ENCODE peak calls at places on chromosome 20, in six cellular contexts. U is cardiac muscle cell, G is AG04449, B is fibroblast of the aortic adventitia, F is HFF-Myc, N is heart right ventricle. C is an unnamed sample.

GRCh38 chr20:45823949-45824835 is 2.9 kb downstream of the TNNC2 start:
- DNase-seq in U (peak), G (no peak), B (peak), F (no peak), N (peak), C (peak)

GRCh38 chr20:41046716-41047115 is 18.1 kb downstream of the TOP1 start:
- DNase-seq in U (no peak), G (no peak), B (peak), F (no peak), N (no peak), C (peak)

GRCh38 chr20:22264917-22265316 is 319.5 kb downstream of the FOXA2 start:
- DNase-seq in U (no peak), G (no peak), B (no peak), F (no peak), N (no peak), C (no peak)

GRCh38 chr20:1505361-1505760 is 14.1 kb upstream of the SIRPB2 start:
- DNase-seq in U (no peak), G (no peak), B (peak), F (no peak), N (no peak), C (no peak)

GRCh38 chr20:4132956-4133355 is 117.6 kb upstream of the RNF24 start:
- DNase-seq in U (no peak), G (no peak), B (no peak), F (no peak), N (no peak), C (no peak)

GRCh38 chr20:58454460-58454859 is 60.7 kb downstream of the APCDD1L start:
- DNase-seq in U (no peak), G (no peak), B (no peak), F (no peak), N (no peak), C (no peak)

GRCh38 chr20:8116067-8116811 is 15.8 kb upstream of the PLCB1 start:
- DNase-seq in U (no peak), G (no peak), B (peak), F (no peak), N (no peak), C (peak)

GRCh38 chr20:49375170-49375569 is 97.3 kb upstream of the ZNFX1 start:
- DNase-seq in U (no peak), G (no peak), B (no peak), F (no peak), N (no peak), C (no peak)

GRCh38 chr20:17823382-17824144 is 123.8 kb downstream of the BANF2 start:
- DNase-seq in U (no peak), G (no peak), B (no peak), F (no peak), N (no peak), C (no peak)

GRCh38 chr20:43831496-43832065 is 83.1 kb upstream of the TOX2 start:
- DNase-seq in U (no peak), G (no peak), B (no peak), F (no peak), N (no peak), C (no peak)

GRCh38 chr20:44600301-44600700 is 17.9 kb downstream of the PKIG start:
- DNase-seq in U (no peak), G (no peak), B (no peak), F (no peak), N (no peak), C (no peak)

GRCh38 chr20:17525650-17526049 is 5.5 kb downstream of the BFSP1 start:
- DNase-seq in U (peak), G (no peak), B (no peak), F (no peak), N (no peak), C (peak)

GRCh38 chr20:43066061-43066575 is 123.6 kb downstream of the PTPRT start:
- DNase-seq in U (no peak), G (no peak), B (no peak), F (no peak), N (no peak), C (no peak)

GRCh38 chr20:23753589-23753988 is 2.9 kb upstream of the CST1 start:
- DNase-seq in U (no peak), G (no peak), B (no peak), F (no peak), N (no peak), C (no peak)

GRCh38 chr20:8601542-8601912 is 467.4 kb upstream of the PLCB4 start:
- DNase-seq in U (no peak), G (no peak), B (no peak), F (no peak), N (no peak), C (no peak)

GRCh38 chr20:10919549-10920140 is 245.8 kb upstream of the JAG1 start:
- DNase-seq in U (no peak), G (no peak), B (peak), F (no peak), N (peak), C (peak)

GRCh38 chr20:63968928-63969760 is 586 bp downstream of the ZNF512B start:
- DNase-seq in U (peak), G (no peak), B (no peak), F (no peak), N (peak), C (no peak)

GRCh38 chr20:12156252-12156651 is 238.6 kb downstream of the BTBD3 start:
- DNase-seq in U (no peak), G (no peak), B (no peak), F (no peak), N (no peak), C (no peak)

GRCh38 chr20:7742479-7742878 is 197.8 kb downstream of the HAO1 start:
- DNase-seq in U (no peak), G (no peak), B (peak), F (peak), N (no peak), C (peak)

GRCh38 chr20:44832724-44833123 is 22.4 kb upstream of the RIMS4 start:
- DNase-seq in U (no peak), G (no peak), B (peak), F (no peak), N (no peak), C (peak)

GRCh38 chr20:23603321-23603720 is 2.4 kb downstream of the CST9 start:
- DNase-seq in U (no peak), G (no peak), B (no peak), F (no peak), N (no peak), C (no peak)

GRCh38 chr20:18377896-18378481 is 88.8 kb downstream of the DZANK1 start:
- DNase-seq in U (no peak), G (no peak), B (no peak), F (no peak), N (no peak), C (no peak)

GRCh38 chr20:44761423-44761822 is 15.8 kb downstream of the KCNK15 start:
- DNase-seq in U (no peak), G (no peak), B (peak), F (no peak), N (no peak), C (no peak)

GRCh38 chr20:18504479-18505060 is 3.2 kb upstream of the SEC23B start:
- DNase-seq in U (no peak), G (no peak), B (peak), F (no peak), N (peak), C (peak)

GRCh38 chr20:419556-420168 is 11.6 kb downstream of the RBCK1 start:
- DNase-seq in U (no peak), G (no peak), B (no peak), F (no peak), N (no peak), C (no peak)

GRCh38 chr20:36122931-36123288 is 31.6 kb upstream of the EPB41L1 start:
- DNase-seq in U (no peak), G (no peak), B (no peak), F (no peak), N (no peak), C (no peak)

GRCh38 chr20:63317601-63318291 is 24.8 kb downstream of the COL20A1 start:
- DNase-seq in U (no peak), G (no peak), B (no peak), F (no peak), N (no peak), C (no peak)

GRCh38 chr20:137668-138131 is 4.7 kb upstream of the DEFB126 start:
- DNase-seq in U (no peak), G (no peak), B (no peak), F (no peak), N (no peak), C (peak)

GRCh38 chr20:22607695-22608094 is 23.3 kb upstream of the FOXA2 start:
- DNase-seq in U (no peak), G (no peak), B (no peak), F (no peak), N (no peak), C (no peak)

GRCh38 chr20:36116813-36117441 is 37.6 kb upstream of the EPB41L1 start:
- DNase-seq in U (no peak), G (peak), B (peak), F (no peak), N (no peak), C (peak)

GRCh38 chr20:10316582-10316981 is 98.0 kb downstream of the SNAP25 start:
- DNase-seq in U (no peak), G (no peak), B (no peak), F (no peak), N (no peak), C (no peak)

GRCh38 chr20:478949-479429 is 16.7 kb upstream of the TBC1D20 start:
- DNase-seq in U (peak), G (no peak), B (peak), F (peak), N (no peak), C (peak)

GRCh38 chr20:52312131-52312729 is 120.7 kb upstream of the ZFP64 start:
- DNase-seq in U (peak), G (peak), B (peak), F (peak), N (no peak), C (peak)

GRCh38 chr20:38426006-38426405 is 9.1 kb downstream of the SNHG17 start:
- DNase-seq in U (no peak), G (peak), B (peak), F (peak), N (no peak), C (peak)

GRCh38 chr20:23407770-23408467 is 13.4 kb downstream of the NAPB start:
- DNase-seq in U (no peak), G (no peak), B (no peak), F (no peak), N (no peak), C (no peak)

GRCh38 chr20:48657426-48658197 is 170.2 kb downstream of the PREX1 start:
- DNase-seq in U (peak), G (peak), B (peak), F (peak), N (no peak), C (peak)

DNA sequence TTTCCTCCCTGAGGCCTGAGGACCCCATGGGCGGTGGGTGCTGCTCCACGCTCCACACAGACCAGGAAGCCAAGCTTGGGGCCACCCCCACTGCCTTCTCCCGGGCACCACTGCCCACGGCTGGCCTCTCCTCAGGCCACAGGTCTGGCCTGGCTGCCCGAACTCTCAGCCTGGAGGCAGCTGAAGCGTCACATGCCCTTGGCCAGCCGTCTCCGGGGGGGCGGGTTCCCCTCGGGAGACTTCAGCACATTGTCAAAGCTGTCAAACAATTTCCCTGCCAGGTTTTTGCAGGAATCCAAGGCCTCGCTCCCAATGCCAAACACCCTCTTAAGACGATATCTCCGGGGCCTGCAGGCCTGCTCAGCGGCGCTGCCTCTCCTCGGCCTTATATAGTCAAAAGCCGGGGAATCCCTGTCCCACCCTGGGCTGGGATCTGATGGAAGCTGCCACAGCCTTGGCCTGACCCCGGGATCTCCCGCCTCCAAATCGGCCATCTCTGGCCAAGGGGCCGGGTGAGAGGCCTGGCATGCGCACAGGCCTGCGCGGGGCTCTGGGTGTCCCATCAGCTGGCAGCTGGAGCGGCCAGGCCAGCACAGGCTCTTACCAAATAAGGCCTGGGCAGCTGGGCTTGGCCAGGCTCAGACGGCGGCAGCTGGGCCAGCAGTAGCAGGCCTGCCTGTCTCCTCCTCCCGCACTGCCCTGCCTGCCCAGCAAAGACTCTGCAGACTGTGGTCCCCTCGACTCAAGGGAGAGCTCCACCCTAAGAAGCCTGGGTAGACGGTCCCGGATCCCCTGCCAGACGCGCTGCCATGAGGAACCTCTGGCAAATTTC is 49.7 kb downstream of the RBM38 start:
- DNase-seq in U (peak), G (no peak), B (peak), F (no peak), N (peak), C (no peak)
- H3K4me3 ChIP-seq in U (no peak), G (no peak), B (no peak), F (no peak), N (no peak), C (no peak)

GRCh38 chr20:32155017-32155965 is 45.8 kb downstream of the TM9SF4 start:
- DNase-seq in U (peak), G (peak), B (peak), F (peak), N (peak), C (peak)
- TF ChIP-seq CTCF in U (peak), G (peak), B (peak), F (peak), N (peak), C (peak)

GRCh38 chr20:32780749-32781402 is 18.7 kb downstream of the DNMT3B start:
- DNase-seq in U (no peak), G (no peak), B (no peak), F (no peak), N (no peak), C (no peak)
- H3K4me3 ChIP-seq in U (no peak), G (no peak), B (no peak), F (no peak), N (no peak), C (no peak)

DNA sequence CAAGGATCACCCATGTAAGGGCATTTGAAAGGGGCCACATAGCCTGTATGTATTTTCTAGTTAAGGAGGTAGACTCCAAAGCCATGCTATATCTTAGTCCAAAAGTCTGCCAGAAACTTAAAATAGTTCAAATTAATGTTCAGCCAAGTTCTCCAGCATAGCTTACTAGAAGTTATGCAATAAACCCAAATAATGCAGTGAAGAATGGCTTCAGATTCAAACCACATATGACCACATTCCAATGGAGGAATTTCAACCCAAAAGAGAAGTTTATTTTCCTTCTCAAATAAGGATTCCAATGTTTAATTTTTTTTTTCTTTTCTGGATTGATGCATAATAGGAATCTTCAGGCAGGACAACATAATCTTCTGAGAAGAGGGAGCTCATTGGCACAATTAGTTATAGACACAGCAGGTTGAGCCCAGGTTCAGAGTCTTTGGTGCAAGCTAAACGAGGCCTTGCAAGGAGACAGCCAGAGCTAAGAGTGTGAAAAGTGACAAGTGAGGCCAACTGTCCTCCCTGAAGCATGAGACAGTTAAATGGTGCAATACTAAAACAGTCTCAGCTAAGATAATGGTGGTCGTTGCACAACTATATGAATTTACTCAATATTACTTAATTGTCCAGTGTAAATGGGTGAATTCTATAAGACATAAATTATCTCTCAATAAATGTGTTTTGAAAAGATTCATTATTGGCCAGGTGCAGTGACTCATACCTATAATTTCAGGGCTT is 598.8 kb upstream of the CDH4 start:
- DNase-seq in U (no peak), G (no peak), B (no peak), F (no peak), N (no peak), C (no peak)
- TF ChIP-seq CTCF in U (no peak), G (no peak), B (no peak), F (no peak), N (no peak), C (no peak)

DNA sequence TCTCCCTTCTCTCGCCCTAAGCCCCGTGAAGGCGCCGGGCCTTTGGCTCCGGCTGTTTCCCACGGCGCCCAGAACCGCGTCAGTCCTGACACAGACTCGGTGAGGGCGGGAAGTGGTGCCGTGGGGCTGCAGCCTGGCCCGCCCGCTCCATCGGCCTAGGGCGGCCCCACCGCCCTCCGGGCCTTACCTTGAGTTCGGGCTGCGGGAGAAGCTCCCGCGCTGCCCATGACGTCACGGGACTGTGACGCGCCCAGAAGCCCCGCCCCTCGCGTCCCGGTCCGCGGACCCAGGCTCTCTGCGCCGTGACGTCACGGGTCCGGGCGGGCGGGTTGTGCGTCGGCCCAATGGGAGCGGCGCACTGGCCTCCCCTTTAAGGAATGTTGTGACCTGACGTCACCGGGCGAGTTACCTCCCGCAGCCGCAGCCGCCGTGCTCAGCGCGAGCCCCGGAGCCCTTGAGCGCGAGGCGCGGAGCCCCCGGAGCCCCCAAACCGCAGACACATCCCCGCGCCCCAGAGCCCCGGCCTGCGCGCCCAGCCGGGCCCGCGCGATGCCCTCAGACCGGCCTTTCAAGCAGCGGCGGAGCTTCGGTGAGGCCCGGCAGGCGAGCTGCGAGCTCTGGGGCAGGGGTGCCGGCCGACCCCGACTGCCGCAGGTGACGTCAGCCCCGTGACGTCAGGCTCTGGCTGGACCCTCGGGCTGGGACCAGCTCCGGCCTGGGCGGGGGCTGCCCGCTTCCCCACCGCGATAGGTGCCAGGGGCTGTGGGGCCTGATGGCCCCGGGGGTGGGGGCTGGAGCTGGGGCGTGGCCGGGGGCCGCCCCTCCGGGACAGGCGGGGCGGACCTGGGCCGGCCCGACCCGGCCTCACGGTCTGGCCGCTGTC is at the start of gene MAP1LC3A:
- DNase-seq in U (peak), G (peak), B (peak), F (peak), N (peak), C (peak)
- H3K4me3 ChIP-seq in U (peak), G (peak), B (peak), F (peak), N (peak), C (peak)

GRCh38 chr20:19646963-19647362 is 111.1 kb upstream of the RIN2 start:
- DNase-seq in U (no peak), G (no peak), B (no peak), F (no peak), N (no peak), C (no peak)
- TF ChIP-seq CTCF in U (no peak), G (no peak), B (no peak), F (no peak), N (no peak), C (no peak)

GRCh38 chr20:5313916-5314315 is 2.8 kb downstream of the PROKR2 start:
- DNase-seq in U (no peak), G (no peak), B (no peak), F (no peak), N (no peak), C (no peak)

GRCh38 chr20:5315807-5316187 is 957 bp downstream of the PROKR2 start:
- DNase-seq in U (no peak), G (no peak), B (no peak), F (no peak), N (no peak), C (no peak)

GRCh38 chr20:5312518-5312917 is 4.2 kb downstream of the PROKR2 start:
- DNase-seq in U (no peak), G (no peak), B (no peak), F (no peak), N (no peak), C (no peak)

DNA sequence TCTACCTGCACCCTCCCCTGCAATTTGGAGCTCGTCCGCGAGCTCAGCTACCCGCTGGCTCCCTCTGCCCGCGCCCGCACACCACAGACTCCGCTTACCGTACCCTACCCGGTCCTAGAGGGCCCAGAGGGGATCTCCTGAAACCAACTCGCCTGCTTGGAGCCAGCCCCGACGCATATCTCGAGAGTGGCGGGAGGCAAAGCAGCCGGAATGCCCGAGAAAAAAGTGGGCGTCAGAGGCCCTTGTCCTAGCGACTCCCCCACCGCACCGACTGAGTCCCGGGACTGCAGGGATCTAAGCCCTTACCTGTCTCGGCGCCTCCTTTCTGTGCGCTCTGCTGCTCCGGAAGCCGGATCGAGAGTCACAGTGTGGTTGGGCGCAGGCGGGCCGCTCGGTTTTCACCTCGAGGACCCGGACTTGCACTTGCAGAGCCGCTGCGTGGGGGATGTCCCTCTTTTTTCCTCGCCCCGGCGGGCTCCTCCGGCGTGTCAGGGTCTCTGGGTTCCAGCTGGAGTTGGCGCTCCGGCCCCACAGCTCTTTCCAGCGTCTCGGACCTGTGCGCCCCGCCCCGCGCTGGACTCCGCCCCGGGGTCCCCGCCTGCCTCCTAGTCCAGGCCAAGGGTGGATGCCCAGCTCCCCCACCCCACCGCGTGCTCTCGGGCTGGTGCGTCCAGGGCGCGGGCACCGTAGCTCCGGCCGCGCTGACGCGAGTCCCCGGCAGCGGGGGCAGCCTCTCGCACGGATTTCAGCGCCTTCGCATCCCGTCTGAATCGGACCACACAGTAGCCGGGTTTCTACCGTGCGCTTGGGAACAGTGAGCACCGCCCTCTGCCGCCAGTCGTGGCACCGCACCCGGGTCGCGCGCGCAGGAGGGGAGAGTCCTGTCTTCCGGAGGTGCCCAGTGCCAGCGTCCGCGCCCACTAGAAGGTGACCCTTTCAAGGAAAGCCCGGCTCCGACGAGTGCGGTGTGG is at the start of gene PROKR2:
- DNase-seq in U (peak), G (no peak), B (no peak), F (no peak), N (peak), C (no peak)
- H3K4me3 ChIP-seq in U (peak), G (no peak), B (no peak), F (no peak), N (peak), C (no peak)